ENCODE peak calls at places on chromosome 6, in nine cellular contexts. Q is iPS DF 6.9, Y is foreskin fibroblast, D is PC-3, N is epithelial cell of esophagus, S is astrocyte of the spinal cord, G is T-helper 1 cell, F is iPS-NIHi11, W is memory B cell. H is an unnamed sample.

GRCh38 chr6:162488444-162488843 is 239.1 kb downstream of the PRKN start:
- DNase-seq in Q (no peak), Y (no peak), D (no peak), N (no peak), S (no peak), G (no peak), F (no peak), W (no peak), H (no peak)

GRCh38 chr6:64505312-64505711 is 869.7 kb downstream of the PHF3 start:
- DNase-seq in Q (peak; percentile 1), Y (no peak), D (peak; percentile 22), N (peak; percentile 17), S (no peak), G (no peak), F (peak; percentile 63), W (no peak), H (peak; percentile 53)

GRCh38 chr6:90975741-90976140 is 388.9 kb upstream of the MAP3K7 start:
- DNase-seq in Q (no peak), Y (no peak), D (no peak), N (no peak), S (no peak), G (no peak), F (no peak), W (no peak), H (no peak)

GRCh38 chr6:30679765-30680535 is 6.5 kb downstream of the PPP1R18 start:
- DNase-seq in Q (no peak), Y (no peak), D (no peak), N (no peak), S (no peak), G (no peak), F (no peak), W (no peak), H (peak; percentile 33)

GRCh38 chr6:4319992-4320683 is 184.8 kb upstream of the ECI2 start:
- DNase-seq in Q (no peak), Y (peak; percentile 11), D (peak; percentile 83), N (peak; percentile 78), S (peak; percentile 36), G (no peak), F (no peak), W (no peak), H (no peak)

GRCh38 chr6:1678966-1679690 is 69.4 kb downstream of the FOXC1 start:
- DNase-seq in Q (no peak), Y (no peak), D (no peak), N (no peak), S (peak; percentile 19), G (no peak), F (no peak), W (no peak), H (no peak)

GRCh38 chr6:62746968-62747367 is 460.9 kb upstream of the KHDRBS2 start:
- DNase-seq in Q (no peak), Y (no peak), D (no peak), N (no peak), S (no peak), G (no peak), F (no peak), W (no peak), H (no peak)

GRCh38 chr6:166627875-166628849 is 1.1 kb upstream of the RPS6KA2 start:
- DNase-seq in Q (no peak), Y (no peak), D (peak; percentile 26), N (peak; percentile 63), S (peak; percentile 60), G (peak; percentile 62), F (peak; percentile 78), W (peak; percentile 51), H (peak; percentile 71)

GRCh38 chr6:49636368-49637332 is at the start of gene RHAG:
- DNase-seq in Q (no peak), Y (no peak), D (no peak), N (no peak), S (no peak), G (no peak), F (no peak), W (no peak), H (no peak)

GRCh38 chr6:13261464-13261994 is 66.8 kb downstream of the TBC1D7 start:
- DNase-seq in Q (no peak), Y (no peak), D (no peak), N (no peak), S (no peak), G (no peak), F (no peak), W (peak; percentile 66), H (peak; percentile 87)

H was measured in NAMALWA.